ENCODE peak calls at places on chromosomes 7 and 10, in four cellular contexts. One of them, this sample, is unnamed.

GRCh38 chr10:103204353-103205255 is 11.5 kb upstream of the NT5C2 start:
- DNase-seq in K562: no peak
- DNase-seq in GM12878: no peak
- DNase-seq in HCT116: no peak
- DNase-seq in this sample: peak; percentile 80

GRCh38 chr7:98755138-98755898 is 114.5 kb downstream of the TMEM130 start:
- DNase-seq in GM12878: no peak
- DNase-seq in HCT116: no peak
- DNase-seq in K562: peak; percentile 35
- DNase-seq in this sample: no peak

GRCh38 chr7:42125321-42125720 is 111.7 kb downstream of the GLI3 start:
- DNase-seq in GM12878: no peak
- DNase-seq in K562: no peak
- DNase-seq in HCT116: no peak
- DNase-seq in this sample: no peak

GRCh38 chr7:42494722-42495121 is 257.7 kb upstream of the GLI3 start:
- DNase-seq in HCT116: no peak
- DNase-seq in GM12878: no peak
- DNase-seq in K562: no peak
- DNase-seq in this sample: no peak

GRCh38 chr7:45568536-45569289 is 5.5 kb upstream of the ADCY1 start:
- DNase-seq in HCT116: no peak
- DNase-seq in GM12878: no peak
- DNase-seq in K562: no peak
- DNase-seq in this sample: no peak

GRCh38 chr7:135822396-135822795 is 73.8 kb upstream of the FAM180A start:
- DNase-seq in K562: no peak
- DNase-seq in HCT116: no peak
- DNase-seq in GM12878: no peak
- DNase-seq in this sample: no peak

GRCh38 chr10:54940418-54940817 is 139.4 kb upstream of the PCDH15 start:
- DNase-seq in GM12878: no peak
- DNase-seq in HCT116: no peak
- DNase-seq in K562: no peak
- DNase-seq in this sample: no peak

GRCh38 chr7:151087247-151088018 is 1.2 kb downstream of the AGAP3 start:
- DNase-seq in GM12878: no peak
- DNase-seq in K562: peak; percentile 80
- DNase-seq in HCT116: no peak
- DNase-seq in this sample: no peak

GRCh38 chr7:129567377-129567776 is 44.1 kb upstream of the NRF1 start:
- DNase-seq in K562: no peak
- DNase-seq in GM12878: no peak
- DNase-seq in HCT116: no peak
- DNase-seq in this sample: no peak

GRCh38 chr7:52352019-52352418 is 683.4 kb upstream of the POM121L12 start:
- DNase-seq in HCT116: no peak
- DNase-seq in K562: no peak
- DNase-seq in GM12878: no peak
- DNase-seq in this sample: no peak

GRCh38 chr7:12653127-12653917 is 34.1 kb upstream of the ARL4A start:
- DNase-seq in HCT116: no peak
- DNase-seq in GM12878: no peak
- DNase-seq in K562: no peak
- DNase-seq in this sample: no peak

GRCh38 chr10:114681542-114681941 is 23.5 kb upstream of the ABLIM1 start:
- DNase-seq in K562: no peak
- DNase-seq in HCT116: peak; percentile 36
- DNase-seq in GM12878: no peak
- DNase-seq in this sample: no peak

GRCh38 chr7:22480523-22481075 is 19.4 kb downstream of the STEAP1B start:
- DNase-seq in GM12878: no peak
- DNase-seq in HCT116: no peak
- DNase-seq in K562: no peak
- DNase-seq in this sample: no peak

GRCh38 chr7:66277492-66277891 is 72.4 kb downstream of the TPST1 start:
- DNase-seq in K562: no peak
- DNase-seq in HCT116: no peak
- DNase-seq in GM12878: no peak
- DNase-seq in this sample: no peak

GRCh38 chr7:151088856-151089699 is 2.8 kb downstream of the AGAP3 start:
- DNase-seq in K562: no peak
- DNase-seq in HCT116: no peak
- DNase-seq in GM12878: no peak
- DNase-seq in this sample: no peak

GRCh38 chr10:70513848-70514309 is 35.3 kb downstream of the PALD1 start:
- DNase-seq in K562: no peak
- DNase-seq in GM12878: peak; percentile 51
- DNase-seq in HCT116: no peak
- DNase-seq in this sample: no peak

GRCh38 chr7:73880755-73881328 is 19.9 kb downstream of the TMEM270 start:
- DNase-seq in GM12878: no peak
- DNase-seq in K562: no peak
- DNase-seq in HCT116: no peak
- DNase-seq in this sample: no peak

GRCh38 chr7:21185866-21186265 is 242.0 kb upstream of the SP4 start:
- DNase-seq in K562: no peak
- DNase-seq in GM12878: no peak
- DNase-seq in HCT116: no peak
- DNase-seq in this sample: no peak

GRCh38 chr10:13317474-13317873 is 17.6 kb upstream of the PHYH start:
- DNase-seq in HCT116: no peak
- DNase-seq in GM12878: no peak
- DNase-seq in K562: no peak
- DNase-seq in this sample: no peak

GRCh38 chr10:99085358-99085757 is 150.3 kb downstream of the HPSE2 start:
- DNase-seq in GM12878: no peak
- DNase-seq in HCT116: no peak
- DNase-seq in K562: no peak
- DNase-seq in this sample: no peak

GRCh38 chr7:27575647-27576046 is 87.0 kb downstream of the HIBADH start:
- DNase-seq in GM12878: no peak
- DNase-seq in K562: no peak
- DNase-seq in HCT116: no peak
- DNase-seq in this sample: no peak

GRCh38 chr7:158991824-158992621 is 135.7 kb downstream of the DYNC2I1 start:
- DNase-seq in HCT116: no peak
- DNase-seq in K562: no peak
- DNase-seq in GM12878: no peak
- DNase-seq in this sample: no peak

GRCh38 chr10:75600833-75601232 is 169.4 kb downstream of the LRMDA start:
- DNase-seq in K562: no peak
- DNase-seq in HCT116: no peak
- DNase-seq in GM12878: no peak
- DNase-seq in this sample: no peak

GRCh38 chr7:2034291-2035201 is 198.2 kb downstream of the MAD1L1 start:
- DNase-seq in K562: no peak
- DNase-seq in GM12878: no peak
- DNase-seq in HCT116: no peak
- DNase-seq in this sample: no peak

GRCh38 chr10:22259280-22259679 is 41.5 kb upstream of the EBLN1 start:
- DNase-seq in HCT116: no peak
- DNase-seq in K562: no peak
- DNase-seq in GM12878: no peak
- DNase-seq in this sample: no peak

GRCh38 chr10:21519981-21520436 is 5.5 kb downstream of the SKIDA1 start:
- DNase-seq in K562: no peak
- DNase-seq in GM12878: no peak
- DNase-seq in HCT116: no peak
- DNase-seq in this sample: no peak

GRCh38 chr10:9140373-9140772 is 1085.9 kb downstream of the GATA3 start:
- DNase-seq in GM12878: no peak
- DNase-seq in HCT116: no peak
- DNase-seq in K562: no peak
- DNase-seq in this sample: no peak

GRCh38 chr10:33193057-33193866 is 141.2 kb downstream of the NRP1 start:
- DNase-seq in GM12878: no peak
- DNase-seq in K562: peak; percentile 55
- DNase-seq in HCT116: peak; percentile 78
- DNase-seq in this sample: peak; percentile 70

GRCh38 chr7:112654322-112655216 is 135.6 kb downstream of the TMEM168 start:
- DNase-seq in K562: no peak
- DNase-seq in GM12878: no peak
- DNase-seq in HCT116: no peak
- DNase-seq in this sample: no peak

GRCh38 chr10:112375721-112376577 is 2.0 kb downstream of the ACSL5 start:
- DNase-seq in HCT116: no peak
- DNase-seq in GM12878: peak; percentile 48
- DNase-seq in K562: no peak
- DNase-seq in this sample: no peak

GRCh38 chr7:9796241-9796640 is 1177.4 kb upstream of the PHF14 start:
- DNase-seq in HCT116: no peak
- DNase-seq in K562: no peak
- DNase-seq in GM12878: no peak
- DNase-seq in this sample: no peak

GRCh38 chr7:149701495-149702240 is 71.7 kb downstream of the ZNF467 start:
- DNase-seq in K562: no peak
- DNase-seq in GM12878: no peak
- DNase-seq in HCT116: no peak
- DNase-seq in this sample: no peak

GRCh38 chr10:22491480-22491879 is 146.2 kb downstream of the SPAG6 start:
- DNase-seq in GM12878: no peak
- DNase-seq in HCT116: no peak
- DNase-seq in K562: no peak
- DNase-seq in this sample: no peak

GRCh38 chr10:79491171-79491835 is 21.0 kb upstream of the EIF5AL1 start:
- DNase-seq in HCT116: no peak
- DNase-seq in GM12878: no peak
- DNase-seq in K562: no peak
- DNase-seq in this sample: no peak

GRCh38 chr7:136618788-136619187 is 249.7 kb upstream of the CHRM2 start:
- DNase-seq in GM12878: no peak
- DNase-seq in K562: no peak
- DNase-seq in HCT116: no peak
- DNase-seq in this sample: no peak

GRCh38 chr10:79400567-79401004 is 44.8 kb downstream of the ZCCHC24 start:
- DNase-seq in K562: peak; percentile 88
- DNase-seq in GM12878: no peak
- DNase-seq in HCT116: peak; percentile 8
- DNase-seq in this sample: no peak

GRCh38 chr10:77392851-77393250 is 244.8 kb downstream of the KCNMA1 start:
- DNase-seq in GM12878: no peak
- DNase-seq in HCT116: peak; percentile 50
- DNase-seq in K562: no peak
- DNase-seq in this sample: no peak

DNA sequence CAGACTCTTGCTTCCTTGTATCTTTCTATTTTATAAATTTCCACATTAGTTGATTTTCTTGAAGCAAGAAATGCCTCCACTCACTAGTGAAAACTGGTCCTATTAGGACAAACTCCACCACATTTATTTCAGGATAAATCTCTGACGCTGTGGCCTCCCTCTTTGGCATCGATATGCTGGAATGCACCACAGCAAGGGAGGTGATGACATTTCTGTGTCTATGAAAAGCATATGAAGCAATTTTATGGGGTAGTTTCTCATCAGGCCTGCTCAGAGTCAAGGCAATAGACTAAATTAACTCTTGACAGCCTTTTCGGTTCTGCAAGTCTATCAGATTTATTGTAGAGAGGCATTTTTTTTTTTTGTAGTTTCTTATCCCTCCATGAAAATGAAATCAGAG is 304.4 kb downstream of the ZEB1 start:
- DNase-seq in HCT116: no peak
- DNase-seq in K562: no peak
- DNase-seq in GM12878: no peak
- DNase-seq in this sample: no peak
- TF ChIP-seq EGR1 in HCT116: no peak
- TF ChIP-seq EGR1 in K562: no peak
- TF ChIP-seq EGR1 in GM12878: no peak
- TF ChIP-seq EGR1 in this sample: no peak

DNA sequence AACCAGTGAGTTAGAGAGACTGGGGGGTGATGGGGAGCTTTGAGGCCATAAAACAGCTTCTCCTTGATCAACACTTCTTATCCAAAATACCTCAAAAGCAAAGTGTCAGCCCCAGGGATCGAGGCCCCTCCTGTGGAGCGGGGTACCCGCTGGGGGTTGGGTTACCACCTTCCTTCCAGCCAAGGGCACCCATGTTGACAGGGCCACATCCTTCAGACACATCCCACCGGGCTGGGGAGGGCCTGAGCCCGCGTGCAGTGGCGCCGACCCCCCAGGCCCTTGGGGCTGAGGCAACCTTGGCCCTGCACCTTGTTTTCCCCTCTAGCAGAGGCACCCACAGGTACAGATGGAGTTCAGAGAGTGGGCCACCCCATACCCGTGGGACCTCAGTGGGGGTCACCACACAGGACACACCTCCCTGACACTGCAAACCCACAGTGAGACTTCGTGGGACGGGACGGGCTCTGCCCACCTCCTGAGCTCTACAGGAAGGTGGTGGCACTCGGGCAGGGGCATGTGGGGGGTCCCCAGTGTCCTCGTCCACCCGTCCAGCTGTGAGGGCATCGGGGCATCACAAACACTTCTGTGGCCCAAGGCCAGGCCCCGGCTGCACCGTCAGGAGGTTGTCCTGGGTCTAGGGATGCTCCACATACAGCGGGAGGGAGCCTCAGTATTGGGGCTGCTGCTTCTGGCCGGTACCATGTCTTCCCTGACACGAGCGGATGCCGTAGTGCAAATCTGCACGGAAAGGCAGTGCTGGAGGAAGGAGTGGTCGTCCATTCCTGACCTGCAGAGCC is 10.7 kb downstream of the DPYSL4 start:
- DNase-seq in K562: no peak
- DNase-seq in HCT116: no peak
- DNase-seq in GM12878: no peak
- DNase-seq in this sample: no peak
- TF ChIP-seq EGR1 in K562: no peak
- TF ChIP-seq EGR1 in HCT116: no peak
- TF ChIP-seq EGR1 in GM12878: no peak
- TF ChIP-seq EGR1 in this sample: no peak

GRCh38 chr7:38574121-38574520 is 57.1 kb downstream of the AMPH start:
- DNase-seq in HCT116: no peak
- DNase-seq in GM12878: no peak
- DNase-seq in K562: no peak
- DNase-seq in this sample: no peak
- TF ChIP-seq EGR1 in HCT116: no peak
- TF ChIP-seq EGR1 in GM12878: no peak
- TF ChIP-seq EGR1 in K562: no peak
- TF ChIP-seq EGR1 in this sample: no peak

DNA sequence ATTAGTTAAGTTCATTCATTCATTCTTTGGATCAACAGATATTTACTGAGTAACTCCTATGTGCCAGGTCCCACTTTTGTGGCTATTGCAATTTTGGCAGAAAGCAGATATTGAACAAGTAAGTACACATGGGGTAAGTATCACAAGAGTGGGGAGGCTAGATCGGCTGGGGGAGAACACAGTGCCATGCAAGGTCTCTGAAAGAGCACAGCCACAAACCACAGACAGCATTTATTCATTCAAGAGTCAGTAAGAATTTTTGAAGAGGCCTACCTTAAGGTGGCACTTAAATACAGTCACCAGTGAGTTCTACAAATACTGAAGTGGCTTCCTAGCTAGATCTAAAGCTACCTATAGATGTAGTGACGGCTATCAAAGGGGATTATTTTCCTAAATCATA is 304.2 kb downstream of the RNLS start:
- DNase-seq in K562: no peak
- DNase-seq in GM12878: no peak
- DNase-seq in HCT116: no peak
- DNase-seq in this sample: no peak
- TF ChIP-seq EGR1 in K562: no peak
- TF ChIP-seq EGR1 in GM12878: no peak
- TF ChIP-seq EGR1 in HCT116: no peak
- TF ChIP-seq EGR1 in this sample: no peak